ENCODE peak calls at places on chromosomes 12 and 14, in seven cellular contexts. E is left ventricle myocardium inferior; B is activated T-helper 1 cell treated with anti-CD3 and anti-CD28 coated beads, Interleukin-12 subunit alpha, Interleukin-12 subunit beta, Interleukin-2, Interleukin-4 antibody, amounts not matched to agents 30 ng/mL and 10 ng/mL and 1 ng/mL, durations not matched to agents 14 hours and 24 hours and 36 hours; Y is activated CD8-positive, alpha-beta T cell treated with anti-CD3 and anti-CD28 coated beads, Interleukin-2, amount 10 ng/mL, durations not matched to agents 7 days and 5 days; Q is neural progenitor cell; L is SW 1271; W is suprapubic skin. C is an unnamed sample.

GRCh38 chr12:121806556-121807308 is 2.9 kb downstream of the SETD1B start:
- DNase-seq in B (no peak), Y (no peak), Q (peak), E (no peak), L (no peak), W (no peak), C (no peak)

GRCh38 chr14:99067927-99068326 is 204.1 kb downstream of the BCL11B start:
- DNase-seq in W (no peak), L (no peak), Y (peak), Q (no peak), E (no peak), B (no peak), C (no peak)

GRCh38 chr12:34393086-34393820 is 371.0 kb downstream of the ALG10 start:
- DNase-seq in E (peak), B (no peak), L (no peak), Y (no peak), Q (no peak), W (peak), C (no peak)

GRCh38 chr12:120466560-120467315 is 2.8 kb downstream of the SRSF9 start:
- DNase-seq in L (no peak), W (no peak), Y (peak), B (peak), Q (peak), E (no peak), C (no peak)

GRCh38 chr12:10171954-10172353 is at the start of gene OLR1:
- DNase-seq in W (no peak), Q (no peak), B (no peak), L (no peak), E (no peak), Y (no peak), C (no peak)

GRCh38 chr12:50732591-50732990 is 31.3 kb upstream of the ATF1 start:
- DNase-seq in B (no peak), Y (no peak), W (no peak), E (no peak), L (no peak), Q (no peak), C (peak)

GRCh38 chr14:75831455-75831854 is 150.3 kb downstream of the TGFB3 start:
- DNase-seq in W (peak), Y (peak), Q (no peak), B (peak), L (no peak), E (peak), C (no peak)

GRCh38 chr12:129520736-129521135 is 383.1 kb downstream of the TMEM132D start:
- DNase-seq in E (no peak), Y (no peak), L (no peak), B (no peak), Q (no peak), W (no peak), C (no peak)

GRCh38 chr12:90770861-90771260 is 184.1 kb downstream of the CCER1 start:
- DNase-seq in Y (no peak), B (no peak), L (no peak), W (no peak), E (no peak), Q (no peak), C (no peak)

GRCh38 chr14:53355581-53356112 is 202.5 kb upstream of the DDHD1 start:
- DNase-seq in W (no peak), Q (peak), E (no peak), L (no peak), B (no peak), Y (no peak), C (no peak)

GRCh38 chr12:32820376-32820931 is 64.8 kb upstream of the YARS2 start:
- DNase-seq in E (no peak), B (no peak), L (no peak), Q (no peak), Y (no peak), W (no peak), C (no peak)

GRCh38 chr14:85533821-85534271 is 3.9 kb downstream of the FLRT2 start:
- DNase-seq in W (no peak), B (no peak), Y (no peak), E (no peak), Q (no peak), L (no peak), C (no peak)

GRCh38 chr12:42323856-42324255 is 2.0 kb downstream of the ZCRB1 start:
- DNase-seq in W (no peak), Y (no peak), L (no peak), Q (no peak), E (no peak), B (no peak), C (no peak)

GRCh38 chr14:33510991-33511390 is 439.9 kb downstream of the EGLN3 start:
- DNase-seq in L (no peak), W (no peak), E (no peak), Q (no peak), Y (no peak), B (no peak), C (no peak)

GRCh38 chr12:71223139-71223538 is 65.3 kb upstream of the TSPAN8 start:
- DNase-seq in B (no peak), Y (no peak), L (no peak), E (no peak), Q (no peak), W (no peak), C (no peak)

GRCh38 chr12:47941475-47942326 is 21.7 kb upstream of the TMEM106C start:
- DNase-seq in B (no peak), L (no peak), E (no peak), W (no peak), Q (no peak), Y (no peak), C (no peak)

GRCh38 chr14:55701638-55702037 is 121.6 kb downstream of the KTN1 start:
- DNase-seq in W (no peak), Q (no peak), Y (no peak), B (no peak), L (no peak), E (no peak), C (no peak)

GRCh38 chr12:75982974-75983660 is 48.5 kb downstream of the PHLDA1 start:
- DNase-seq in E (peak), W (no peak), Y (no peak), B (no peak), L (no peak), Q (no peak), C (no peak)

GRCh38 chr12:131167334-131167733 is 213.6 kb downstream of the ADGRD1 start:
- DNase-seq in B (no peak), Y (no peak), E (no peak), Q (no peak), W (no peak), L (no peak), C (no peak)

GRCh38 chr14:94922595-94923239 is 152.8 kb upstream of the GSC start:
- DNase-seq in Q (no peak), B (no peak), W (no peak), Y (no peak), L (no peak), E (no peak), C (no peak)

GRCh38 chr12:123253606-123254459 is 17.8 kb downstream of the CDK2AP1 start:
- DNase-seq in B (no peak), L (no peak), Y (no peak), Q (no peak), E (peak), W (no peak), C (no peak)

GRCh38 chr14:55366271-55366670 is 45.4 kb downstream of the ATG14 start:
- DNase-seq in Q (no peak), W (no peak), L (no peak), E (no peak), B (no peak), Y (no peak), C (no peak)

GRCh38 chr12:106369624-106370346 is 12.2 kb downstream of the POLR3B start:
- DNase-seq in Y (no peak), E (no peak), Q (no peak), L (no peak), B (no peak), W (no peak), C (no peak)

GRCh38 chr12:63867026-63867425 is 22.5 kb downstream of the SRGAP1 start:
- DNase-seq in B (no peak), Q (no peak), Y (no peak), W (no peak), E (no peak), L (no peak), C (no peak)

GRCh38 chr12:116026346-116026745 is 251.1 kb downstream of the MED13L start:
- DNase-seq in L (no peak), E (no peak), W (no peak), Q (no peak), B (no peak), Y (no peak), C (no peak)

GRCh38 chr12:101925352-101925751 is 48.0 kb downstream of the DRAM1 start:
- DNase-seq in L (no peak), Y (no peak), Q (no peak), B (no peak), W (peak), E (peak), C (peak)

GRCh38 chr12:44497044-44497443 is 379.1 kb downstream of the NELL2 start:
- DNase-seq in Q (peak), Y (no peak), B (no peak), E (no peak), L (no peak), W (no peak), C (no peak)

GRCh38 chr12:107749094-107749493 is 11.8 kb downstream of the PRDM4 start:
- DNase-seq in L (no peak), Q (no peak), E (no peak), Y (no peak), W (no peak), B (no peak), C (no peak)

GRCh38 chr12:5965950-5966383 is 20.9 kb upstream of the ANO2 start:
- DNase-seq in W (no peak), B (peak), Y (peak), Q (peak), L (no peak), E (peak), C (no peak)

GRCh38 chr12:113697646-113698504 is 226.2 kb upstream of the LHX5 start:
- DNase-seq in W (no peak), L (no peak), B (no peak), Q (peak), E (no peak), Y (no peak), C (no peak)

GRCh38 chr14:49497725-49498348 is 88.3 kb downstream of the RPS29 start:
- DNase-seq in L (peak), Y (peak), E (no peak), W (no peak), B (peak), Q (peak), C (no peak)

GRCh38 chr14:100670017-100670974 is 56.4 kb upstream of the DLK1 start:
- DNase-seq in B (no peak), E (no peak), Q (no peak), W (no peak), L (no peak), Y (no peak), C (no peak)